ENCODE peak calls at places on chromosome 1, in ten cellular contexts. X is HCT116; I is CD8-positive, alpha-beta memory T cell; L is A549; M is PC-9; B is pancreas; R is aorta; P is right lobe of liver; V is adipocyte; Q is AG10803. J is an unnamed sample.

GRCh38 chr1:176073524-176074157 is 133.4 kb downstream of the COP1 start:
- DNase-seq in P (no peak), I (peak), B (peak), Q (peak), R (no peak), M (peak), L (peak), V (peak), X (peak), J (peak)

GRCh38 chr1:65255088-65256050 is 54.0 kb upstream of the DNAJC6 start:
- DNase-seq in V (peak), M (peak), R (no peak), L (no peak), Q (peak), B (peak), I (no peak), X (no peak), P (no peak), J (peak)

GRCh38 chr1:203453616-203454015 is 22.0 kb upstream of the PRELP start:
- DNase-seq in X (no peak), Q (no peak), I (no peak), M (no peak), B (no peak), V (no peak), L (no peak), P (no peak), R (no peak), J (no peak)

GRCh38 chr1:188359315-188359714 is 1530.6 kb downstream of the PLA2G4A start:
- DNase-seq in R (no peak), M (no peak), Q (no peak), B (no peak), V (no peak), X (no peak), P (no peak), L (no peak), I (no peak), J (no peak)

GRCh38 chr1:227066999-227067398 is 126.9 kb downstream of the COQ8A start:
- DNase-seq in I (no peak), Q (no peak), R (no peak), M (no peak), X (no peak), L (no peak), B (no peak), P (no peak), V (no peak), J (no peak)

GRCh38 chr1:25431495-25432363 is 1.0 kb downstream of the MACO1 start:
- DNase-seq in M (no peak), P (peak), L (no peak), Q (peak), I (peak), X (no peak), R (no peak), B (peak), V (peak), J (no peak)

GRCh38 chr1:1418464-1419362 is 2.4 kb downstream of the ANKRD65 start:
- DNase-seq in R (no peak), P (no peak), Q (no peak), B (no peak), M (no peak), I (no peak), L (no peak), V (no peak), X (no peak), J (no peak)

GRCh38 chr1:157403203-157403602 is 149.1 kb downstream of the FCRL5 start:
- DNase-seq in P (no peak), Q (no peak), M (no peak), B (no peak), L (peak), X (peak), R (no peak), V (no peak), I (no peak), J (peak)

GRCh38 chr1:160104520-160104885 is 6.1 kb upstream of the IGSF8 start:
- DNase-seq in M (no peak), X (no peak), R (no peak), B (no peak), P (no peak), I (no peak), V (no peak), Q (no peak), L (no peak), J (no peak)

GRCh38 chr1:201381130-201381529 is 3.6 kb upstream of the TNNT2 start:
- DNase-seq in I (no peak), P (no peak), B (no peak), X (no peak), R (no peak), L (no peak), V (no peak), Q (no peak), M (peak), J (no peak)

GRCh38 chr1:176341656-176342055 is 121.3 kb upstream of the PAPPA2 start:
- DNase-seq in X (no peak), V (no peak), I (no peak), B (no peak), L (no peak), R (no peak), P (no peak), Q (no peak), M (no peak), J (no peak)

GRCh38 chr1:156608036-156608674 is 6.9 kb upstream of the GPATCH4 start:
- DNase-seq in V (peak), X (peak), L (peak), R (peak), P (no peak), B (peak), M (peak), I (peak), Q (peak), J (peak)

GRCh38 chr1:30418426-30419245 is 304.7 kb downstream of the MATN1 start:
- DNase-seq in B (peak), M (no peak), P (no peak), I (no peak), X (no peak), V (no peak), R (peak), L (no peak), Q (no peak), J (peak)

GRCh38 chr1:80994934-80995333 is 805.8 kb upstream of the ADGRL2 start:
- DNase-seq in P (no peak), Q (no peak), B (no peak), R (no peak), X (no peak), M (no peak), V (peak), L (no peak), I (no peak), J (peak)

GRCh38 chr1:156228501-156228900 is 13.5 kb upstream of the BGLAP start:
- DNase-seq in V (no peak), X (no peak), Q (no peak), L (no peak), B (no peak), P (no peak), M (no peak), R (no peak), I (no peak), J (no peak)

GRCh38 chr1:206022766-206023165 is 929 bp downstream of the CTSE start:
- DNase-seq in V (no peak), Q (no peak), P (no peak), L (no peak), X (no peak), I (no peak), M (no peak), B (no peak), R (no peak), J (no peak)

GRCh38 chr1:64864018-64864945 is 102.1 kb downstream of the JAK1 start:
- DNase-seq in X (peak), I (peak), M (no peak), V (no peak), P (peak), L (peak), Q (no peak), B (no peak), R (no peak), J (no peak)

GRCh38 chr1:245091171-245091621 is 63.6 kb upstream of the KIF26B start:
- DNase-seq in V (no peak), X (no peak), M (no peak), P (no peak), I (no peak), Q (no peak), B (no peak), R (no peak), L (no peak), J (no peak)

GRCh38 chr1:15207829-15208429 is 39.1 kb upstream of the FHAD1 start:
- DNase-seq in M (no peak), R (peak), P (no peak), V (no peak), B (no peak), Q (no peak), I (no peak), X (no peak), L (no peak), J (no peak)

GRCh38 chr1:176717052-176717754 is 254.2 kb downstream of the PAPPA2 start:
- DNase-seq in L (no peak), I (no peak), R (no peak), P (no peak), Q (no peak), V (no peak), B (no peak), M (no peak), X (no peak), J (no peak)

GRCh38 chr1:6547301-6547700 is 7.0 kb downstream of the NOL9 start:
- DNase-seq in R (no peak), M (no peak), L (no peak), B (no peak), V (no peak), I (no peak), Q (no peak), P (no peak), X (peak), J (peak)

GRCh38 chr1:213089924-213090677 is 39.1 kb downstream of the RPS6KC1 start:
- DNase-seq in X (no peak), Q (no peak), R (no peak), B (no peak), L (no peak), M (no peak), V (no peak), I (no peak), P (no peak), J (no peak)

GRCh38 chr1:1397839-1398523 is 1.2 kb downstream of the CCNL2 start:
- DNase-seq in R (no peak), V (peak), P (peak), M (no peak), B (no peak), X (no peak), Q (peak), L (no peak), I (no peak), J (no peak)

GRCh38 chr1:221880182-221880581 is 138.3 kb upstream of the DUSP10 start:
- DNase-seq in P (no peak), M (no peak), L (no peak), Q (no peak), I (no peak), V (peak), R (no peak), B (no peak), X (no peak), J (no peak)

GRCh38 chr1:3359346-3360157 is 94.9 kb upstream of the ARHGEF16 start:
- DNase-seq in X (no peak), B (no peak), R (no peak), P (no peak), L (no peak), M (no peak), V (no peak), Q (no peak), I (no peak), J (no peak)

GRCh38 chr1:106189780-106190179 is 866.7 kb upstream of the PRMT6 start:
- DNase-seq in Q (no peak), M (no peak), P (no peak), R (no peak), B (no peak), L (no peak), I (no peak), X (no peak), V (no peak), J (no peak)

GRCh38 chr1:68107771-68108170 is 57.3 kb upstream of the DIRAS3 start:
- DNase-seq in P (no peak), L (no peak), B (no peak), V (no peak), R (no peak), Q (no peak), M (no peak), X (no peak), I (no peak), J (no peak)

GRCh38 chr1:162144853-162145252 is 75.4 kb downstream of the NOS1AP start:
- DNase-seq in M (no peak), V (no peak), L (no peak), P (no peak), B (no peak), I (no peak), R (no peak), X (peak), Q (no peak), J (no peak)

GRCh38 chr1:9280015-9280860 is 12.5 kb upstream of the SPSB1 start:
- DNase-seq in L (peak), M (peak), B (no peak), I (no peak), V (peak), Q (peak), P (no peak), X (peak), R (peak), J (peak)

GRCh38 chr1:53370369-53370961 is 42.6 kb upstream of the LRP8 start:
- DNase-seq in I (no peak), Q (no peak), P (peak), R (peak), B (no peak), M (no peak), L (no peak), X (no peak), V (no peak), J (no peak)
- H3K4me3 ChIP-seq in I (no peak), Q (no peak), P (no peak), R (no peak), B (no peak), M (no peak), L (no peak), X (no peak), V (no peak), J (no peak)

DNA sequence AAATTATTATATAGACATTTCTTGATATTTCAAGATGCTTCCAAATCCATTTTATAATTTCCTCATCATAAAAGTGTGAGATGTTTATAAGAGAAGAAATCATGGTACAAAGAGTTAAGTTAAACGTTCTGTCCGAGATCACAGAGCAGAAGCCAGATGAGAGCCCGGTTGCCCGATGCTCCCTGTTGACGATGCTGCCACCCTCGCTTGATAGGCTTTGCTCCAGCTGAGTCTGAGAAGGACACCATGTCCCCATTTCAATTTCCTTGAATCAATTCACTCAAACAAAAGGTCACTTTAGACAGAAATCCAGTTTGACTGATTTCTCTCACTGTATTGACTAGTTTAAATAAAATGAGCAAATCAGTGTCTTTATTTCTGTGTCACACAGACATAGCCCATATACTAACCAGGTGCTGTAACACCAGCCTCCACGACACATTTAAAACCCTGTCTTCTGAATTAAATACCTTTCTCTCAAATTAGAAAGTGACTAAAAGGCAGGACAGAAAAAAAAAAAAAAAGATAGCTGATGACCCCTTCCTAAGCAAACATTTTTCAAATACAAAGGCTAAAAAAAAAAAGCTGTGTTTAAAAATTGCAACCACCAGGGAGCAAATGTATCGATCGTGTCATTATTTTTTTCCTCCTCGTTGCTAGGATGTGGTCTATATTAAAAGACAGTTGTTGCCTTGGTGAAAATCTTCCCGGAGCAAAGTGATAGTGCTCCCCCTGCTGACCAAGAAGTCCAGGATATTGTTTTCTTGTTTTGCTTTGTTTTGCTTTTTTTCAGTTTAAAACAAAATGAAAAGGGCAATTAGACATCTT is 35.2 kb downstream of the DNASE2B start:
- DNase-seq in P (peak), I (peak), R (no peak), L (peak), Q (peak), X (peak), M (peak), B (peak), V (peak), J (peak)
- H3K4me3 ChIP-seq in P (no peak), I (peak), R (no peak), L (peak), Q (peak), X (peak), M (peak), B (peak), V (peak), J (peak)

DNA sequence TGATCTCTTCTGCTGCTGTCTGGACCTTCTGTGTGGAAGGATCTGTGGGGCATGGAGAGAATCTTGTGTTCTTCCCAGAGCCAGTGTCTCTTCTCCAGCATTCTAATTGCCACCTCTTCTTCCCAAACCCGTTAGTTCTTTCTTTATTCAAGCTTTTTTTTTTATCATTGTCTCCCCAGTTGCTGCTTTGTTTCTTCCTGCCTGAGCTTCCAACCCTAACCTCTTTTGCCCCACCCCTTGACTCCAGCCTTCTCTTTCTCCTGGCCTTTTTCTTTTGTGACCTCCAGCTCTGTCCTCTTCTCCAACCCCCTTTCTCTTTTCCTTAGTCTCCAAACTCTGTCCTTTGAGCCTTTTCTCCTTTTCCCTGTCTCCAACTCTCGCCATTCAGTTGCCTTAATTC is 4.5 kb downstream of the AGO1 start:
- DNase-seq in X (no peak), L (no peak), B (no peak), R (no peak), V (no peak), I (no peak), Q (no peak), P (no peak), M (no peak), J (no peak)
- H3K4me3 ChIP-seq in X (no peak), L (no peak), B (no peak), R (no peak), V (no peak), I (no peak), Q (no peak), P (no peak), M (no peak), J (no peak)

GRCh38 chr1:18414321-18414720 is 66.4 kb upstream of the KLHDC7A start:
- DNase-seq in B (no peak), Q (no peak), I (no peak), L (no peak), V (no peak), P (no peak), M (no peak), R (no peak), X (no peak), J (no peak)

GRCh38 chr1:18412882-18413353 is 67.8 kb upstream of the KLHDC7A start:
- DNase-seq in X (no peak), L (no peak), B (no peak), P (no peak), M (no peak), I (no peak), Q (no peak), R (no peak), V (no peak), J (no peak)

GRCh38 chr1:18413906-18414305 is 66.8 kb upstream of the KLHDC7A start:
- DNase-seq in M (no peak), I (no peak), V (no peak), L (no peak), Q (no peak), X (peak), R (no peak), P (no peak), B (no peak), J (no peak)

GRCh38 chr1:18415448-18415960 is 65.2 kb upstream of the KLHDC7A start:
- DNase-seq in L (no peak), M (no peak), V (no peak), Q (no peak), R (no peak), P (no peak), B (no peak), X (no peak), I (no peak), J (no peak)

DNA sequence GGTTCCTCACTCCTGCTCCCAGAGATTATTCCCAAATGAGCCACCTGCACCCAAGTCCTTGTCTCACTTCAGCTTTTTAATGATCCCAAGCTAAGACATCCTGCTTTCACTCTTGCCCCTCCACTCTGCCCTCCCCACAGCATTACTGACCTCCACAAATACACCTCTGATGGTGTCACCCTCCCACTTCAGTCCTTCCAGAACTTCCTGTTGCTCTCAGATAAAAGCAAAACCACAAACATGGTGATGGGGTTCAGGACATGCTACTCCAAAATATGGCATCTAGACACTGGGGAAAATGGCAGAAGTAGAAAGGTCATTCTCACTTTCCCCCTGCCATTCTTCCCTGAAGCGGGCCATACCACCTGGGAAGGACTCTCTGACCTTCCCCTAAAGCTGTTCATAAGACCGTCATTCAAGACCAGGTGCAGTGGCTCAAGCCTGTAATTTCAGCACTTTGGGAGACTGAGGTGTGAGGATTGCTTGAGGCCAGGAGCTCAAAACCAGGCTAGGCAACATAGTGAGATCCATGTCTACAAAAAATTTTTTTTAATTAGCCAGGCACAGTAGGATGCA is 65.8 kb upstream of the KLHDC7A start:
- DNase-seq in L (no peak), Q (no peak), R (no peak), M (no peak), V (no peak), I (no peak), B (no peak), P (no peak), X (no peak), J (no peak)
- H3K4me3 ChIP-seq in L (no peak), Q (no peak), R (no peak), M (no peak), V (no peak), I (no peak), B (no peak), P (no peak), X (no peak), J (no peak)

GRCh38 chr1:200363200-200363933 is 46.5 kb downstream of the ZNF281 start:
- DNase-seq in V (no peak), M (no peak), X (no peak), I (no peak), P (no peak), L (no peak), R (no peak), B (no peak), Q (no peak), J (no peak)
- H3K4me3 ChIP-seq in V (no peak), M (no peak), X (no peak), I (no peak), P (no peak), L (no peak), R (no peak), B (no peak), Q (no peak), J (no peak)

J was measured in astrocyte of the spinal cord.